ENCODE peak calls at places on chromosomes 11 and 22, in eight cellular contexts. G is fibroblast of pulmonary artery, K is stomach, B is dorsolateral prefrontal cortex, O is mucosa of descending colon, M is BJ, V is epithelial cell of esophagus, T is retinal pigment epithelial cell. W is an unnamed sample.

GRCh38 chr11:128240546-128240945 is 346.8 kb downstream of the ETS1 start:
- DNase-seq in G (peak), K (no peak), B (no peak), O (no peak), M (no peak), V (peak), T (no peak), W (peak)

GRCh38 chr11:122696662-122697061 is 41.1 kb downstream of the UBASH3B start:
- DNase-seq in G (no peak), K (no peak), B (no peak), O (peak), M (no peak), V (no peak), T (no peak), W (no peak)

GRCh38 chr22:28250036-28250695 is 331.1 kb upstream of the PITPNB start:
- DNase-seq in G (no peak), K (no peak), B (no peak), O (no peak), M (no peak), V (no peak), T (no peak), W (no peak)

GRCh38 chr11:69912911-69913451 is 93.8 kb upstream of the FGF3 start:
- DNase-seq in G (no peak), K (no peak), B (no peak), O (peak), M (no peak), V (peak), T (no peak), W (no peak)

GRCh38 chr22:17171016-17171312 is 11.9 kb upstream of the HDHD5 start:
- DNase-seq in G (no peak), K (no peak), B (no peak), O (no peak), M (no peak), V (no peak), T (no peak), W (no peak)

GRCh38 chr11:30585892-30586250 is 282 bp downstream of the MPPED2 start:
- DNase-seq in G (no peak), K (no peak), B (no peak), O (peak), M (no peak), V (no peak), T (no peak), W (no peak)

GRCh38 chr11:86116386-86116726 is 47.5 kb upstream of the PICALM start:
- DNase-seq in G (peak), K (no peak), B (no peak), O (no peak), M (no peak), V (peak), T (no peak), W (peak)

GRCh38 chr11:7513210-7514098 is at the start of gene PPFIBP2:
- DNase-seq in G (peak), K (peak), B (peak), O (peak), M (no peak), V (peak), T (no peak), W (peak)

GRCh38 chr22:49508561-49508960 is 319.1 kb downstream of the BRD1 start:
- DNase-seq in G (no peak), K (no peak), B (no peak), O (no peak), M (no peak), V (no peak), T (no peak), W (no peak)

GRCh38 chr11:22460181-22460580 is 122.0 kb downstream of the SLC17A6 start:
- DNase-seq in G (no peak), K (no peak), B (no peak), O (no peak), M (no peak), V (peak), T (no peak), W (no peak)

GRCh38 chr11:36376315-36376887 is 80.3 kb downstream of the PRR5L start:
- DNase-seq in G (peak), K (peak), B (no peak), O (peak), M (no peak), V (peak), T (no peak), W (no peak)

GRCh38 chr11:637593-638507 is 781 bp downstream of the DRD4 start:
- DNase-seq in G (no peak), K (no peak), B (no peak), O (no peak), M (no peak), V (no peak), T (peak), W (no peak)

GRCh38 chr22:24025475-24025874 is 14.4 kb downstream of the CABIN1 start:
- DNase-seq in G (no peak), K (no peak), B (no peak), O (no peak), M (no peak), V (no peak), T (no peak), W (no peak)

GRCh38 chr22:20497426-20497825 is 1.8 kb upstream of the KLHL22 start:
- DNase-seq in G (no peak), K (no peak), B (no peak), O (no peak), M (no peak), V (no peak), T (no peak), W (no peak)

GRCh38 chr11:86176165-86176884 is 68.2 kb upstream of the EED start:
- DNase-seq in G (peak), K (no peak), B (no peak), O (no peak), M (no peak), V (peak), T (no peak), W (no peak)

GRCh38 chr11:71082454-71082853 is 169.9 kb downstream of the SHANK2 start:
- DNase-seq in G (no peak), K (no peak), B (no peak), O (no peak), M (no peak), V (no peak), T (no peak), W (no peak)

GRCh38 chr22:29973269-29973668 is 90.3 kb downstream of the MTMR3 start:
- DNase-seq in G (no peak), K (no peak), B (no peak), O (no peak), M (no peak), V (no peak), T (no peak), W (no peak)

GRCh38 chr22:36211237-36211881 is 9.8 kb upstream of the APOL4 start:
- DNase-seq in G (peak), K (no peak), B (no peak), O (no peak), M (no peak), V (no peak), T (no peak), W (no peak)

GRCh38 chr11:121625784-121626506 is 173.2 kb upstream of the SORL1-AS1 start:
- DNase-seq in G (peak), K (no peak), B (no peak), O (no peak), M (no peak), V (no peak), T (no peak), W (no peak)

GRCh38 chr22:48224332-48224731 is 1461.9 kb downstream of the TBC1D22A start:
- DNase-seq in G (no peak), K (no peak), B (no peak), O (no peak), M (no peak), V (no peak), T (no peak), W (no peak)

GRCh38 chr22:37334859-37335818 is 52.8 kb downstream of the CYTH4 start:
- DNase-seq in G (no peak), K (no peak), B (no peak), O (no peak), M (no peak), V (no peak), T (no peak), W (no peak)

GRCh38 chr11:107683807-107684206 is 28.0 kb downstream of the SLN start:
- DNase-seq in G (peak), K (no peak), B (no peak), O (no peak), M (no peak), V (peak), T (no peak), W (no peak)
- TF ChIP-seq CTCF in G (peak), K (no peak), B (peak), O (no peak), M (peak), V (peak), T (peak), W (peak)

DNA sequence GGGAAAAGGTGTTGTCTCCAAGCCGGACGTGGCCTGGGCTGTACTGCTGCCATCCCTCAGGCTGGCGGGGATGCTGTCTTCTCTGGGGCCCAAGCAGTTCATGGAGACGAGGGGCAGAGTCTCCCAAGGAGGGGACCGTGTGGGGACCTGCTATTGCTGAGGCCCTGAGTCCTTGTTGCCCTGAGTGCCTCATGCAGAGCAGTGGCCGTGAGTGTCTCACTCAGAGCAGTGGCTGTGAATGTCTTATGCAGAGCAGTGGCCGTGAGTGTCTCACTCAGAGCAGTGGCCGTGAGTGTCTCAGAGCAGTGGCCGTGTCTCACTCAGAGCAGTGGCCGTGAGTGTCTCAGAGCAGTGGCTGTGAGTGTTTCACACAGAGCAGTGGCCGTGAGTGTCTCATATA is 54.7 kb downstream of the GRAMD4 start:
- DNase-seq in G (no peak), K (no peak), B (no peak), O (no peak), M (no peak), V (no peak), T (no peak), W (no peak)
- H3K4me3 ChIP-seq in G (no peak), K (peak), B (no peak), O (no peak), M (no peak), V (no peak), T (no peak), W (no peak)

DNA sequence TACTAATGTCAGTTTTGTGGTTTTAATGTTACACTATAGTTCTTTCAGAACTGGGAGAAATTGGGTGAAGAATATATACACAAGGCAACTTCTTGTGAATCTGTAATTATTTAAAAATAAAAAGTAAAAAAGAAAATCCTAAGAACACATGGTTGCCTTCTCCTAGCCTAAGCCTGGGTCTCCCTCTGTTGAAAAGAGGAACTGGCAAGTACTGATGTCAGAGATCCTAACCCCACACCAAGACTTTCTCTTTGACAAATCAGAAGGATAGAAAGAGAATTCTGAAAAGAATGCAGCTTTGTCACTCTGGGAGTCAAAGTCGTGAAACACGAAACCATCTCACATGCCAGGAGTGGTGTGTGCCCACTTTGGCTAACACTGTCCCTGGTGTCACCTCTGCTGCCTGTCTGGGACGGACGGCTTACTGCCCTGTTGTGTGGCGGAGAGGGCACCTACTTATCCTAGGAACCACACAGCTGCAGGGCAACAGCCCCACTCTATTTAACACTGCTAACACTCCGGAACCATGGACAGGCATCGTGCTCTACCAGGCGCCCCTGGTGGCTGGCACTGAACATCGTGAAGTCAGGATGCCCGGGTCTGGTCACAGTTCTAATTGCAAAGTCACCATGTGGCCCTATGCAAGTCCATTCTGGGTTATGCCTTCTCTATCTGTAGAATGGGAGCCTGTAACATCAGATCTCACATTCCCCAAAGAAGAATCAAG is 108.8 kb upstream of the CD82 start:
- DNase-seq in G (no peak), K (no peak), B (no peak), O (no peak), M (no peak), V (peak), T (no peak), W (no peak)
- TF ChIP-seq CTCF in G (peak), K (no peak), B (peak), O (no peak), M (no peak), V (peak), T (peak), W (peak)

GRCh38 chr11:73757598-73757997 is 3.3 kb downstream of the RAB6A start:
- DNase-seq in G (peak), K (no peak), B (no peak), O (no peak), M (no peak), V (peak), T (no peak), W (no peak)
- H3K4me3 ChIP-seq in G (no peak), K (no peak), B (peak), O (no peak), M (no peak), V (peak), T (no peak), W (no peak)

GRCh38 chr11:8794677-8795103 is 112.1 kb downstream of the RPL27A start:
- DNase-seq in G (no peak), K (peak), B (no peak), O (no peak), M (no peak), V (no peak), T (no peak), W (no peak)
- TF ChIP-seq CTCF in G (peak), K (peak), B (peak), O (peak), M (peak), V (peak), T (peak), W (peak)